ENCODE peak calls at places on chromosomes 5 and 9, in ten cellular contexts. O, L, Q, S, M, N, A, U, T and E are unnamed samples.

GRCh38 chr5:81249240-81249639 is 16.1 kb downstream of the CKMT2 start:
- DNase-seq in O (no peak), Q (no peak), S (no peak), U (no peak), N (no peak), T (no peak), M (no peak), A (no peak), L (no peak), E (no peak)

GRCh38 chr5:43432486-43433365 is 20.5 kb upstream of the CCL28 start:
- DNase-seq in T (no peak), U (peak), S (peak), O (peak), L (no peak), M (peak), Q (no peak), A (peak), N (peak), E (peak)

GRCh38 chr5:80921026-80921425 is 39.1 kb upstream of the RASGRF2 start:
- DNase-seq in O (no peak), A (no peak), N (no peak), S (peak), Q (no peak), L (no peak), U (no peak), T (no peak), M (no peak), E (no peak)

GRCh38 chr9:33921967-33922895 is 105.3 kb downstream of the UBE2R2 start:
- DNase-seq in M (no peak), S (peak), T (no peak), N (no peak), Q (no peak), A (no peak), L (no peak), O (peak), U (no peak), E (no peak)

GRCh38 chr5:105963856-105964255 is 1706.9 kb downstream of the EFNA5 start:
- DNase-seq in N (no peak), A (no peak), O (no peak), L (no peak), M (no peak), T (no peak), Q (no peak), S (no peak), U (no peak), E (no peak)

GRCh38 chr5:16935271-16936149 is 578 bp downstream of the MYO10 start:
- DNase-seq in N (no peak), M (no peak), T (no peak), A (no peak), S (peak), L (no peak), U (peak), Q (no peak), O (peak), E (peak)

GRCh38 chr5:14036947-14037346 is 92.5 kb upstream of the DNAH5 start:
- DNase-seq in A (no peak), U (no peak), O (peak), N (no peak), L (no peak), T (no peak), Q (no peak), S (no peak), M (no peak), E (no peak)

GRCh38 chr9:137505421-137506140 is 44.6 kb downstream of the PNPLA7 start:
- DNase-seq in O (no peak), S (no peak), U (no peak), Q (no peak), L (no peak), A (no peak), M (no peak), T (no peak), N (no peak), E (no peak)

GRCh38 chr9:136007906-136008692 is 46.9 kb upstream of the UBAC1 start:
- DNase-seq in O (peak), T (peak), L (no peak), Q (no peak), N (no peak), S (no peak), U (no peak), A (no peak), M (no peak), E (no peak)

GRCh38 chr5:130514984-130515690 is 610.9 kb downstream of the CHSY3 start:
- DNase-seq in U (no peak), L (no peak), T (no peak), S (peak), N (peak), M (no peak), O (peak), Q (no peak), A (no peak), E (no peak)

GRCh38 chr9:92236465-92236864 is 57.0 kb downstream of the IARS1 start:
- DNase-seq in L (no peak), A (no peak), T (no peak), U (no peak), M (no peak), N (no peak), S (no peak), Q (no peak), O (no peak), E (no peak)

GRCh38 chr9:82883436-82883835 is 179.5 kb downstream of the RASEF start:
- DNase-seq in Q (no peak), A (no peak), N (no peak), L (no peak), T (no peak), O (no peak), M (no peak), U (no peak), S (no peak), E (no peak)

GRCh38 chr5:17918373-17919104 is 284.3 kb downstream of the TAF11L14 start:
- DNase-seq in A (no peak), N (no peak), O (no peak), M (no peak), U (no peak), L (no peak), Q (no peak), S (no peak), T (no peak), E (no peak)

GRCh38 chr9:90129446-90129845 is 513.2 kb downstream of the DIRAS2 start:
- DNase-seq in A (no peak), N (no peak), S (no peak), U (no peak), L (no peak), T (no peak), M (no peak), O (no peak), Q (no peak), E (no peak)

GRCh38 chr5:132458651-132459030 is 31.9 kb downstream of the IRF1 start:
- DNase-seq in O (peak), T (no peak), M (no peak), S (peak), N (no peak), L (no peak), U (no peak), A (no peak), Q (no peak), E (no peak)

GRCh38 chr5:94908889-94909480 is 290.5 kb downstream of the SLF1 start:
- DNase-seq in O (peak), Q (no peak), U (no peak), T (peak), M (no peak), S (peak), L (peak), N (no peak), A (no peak), E (no peak)

GRCh38 chr9:36169166-36169565 is at the start of gene CCIN:
- DNase-seq in T (no peak), A (no peak), M (no peak), S (no peak), L (no peak), U (no peak), Q (no peak), N (no peak), O (no peak), E (no peak)

GRCh38 chr9:117696141-117696540 is 8.1 kb upstream of the TLR4 start:
- DNase-seq in N (no peak), O (peak), T (no peak), Q (no peak), L (no peak), A (no peak), S (no peak), U (no peak), M (no peak), E (no peak)

GRCh38 chr5:87909382-87909781 is 359.3 kb downstream of the TMEM161B start:
- DNase-seq in N (no peak), L (no peak), Q (no peak), S (no peak), O (no peak), M (no peak), T (no peak), A (no peak), U (no peak), E (no peak)

GRCh38 chr5:141022384-141022783 is 28.8 kb upstream of the PCDHB1 start:
- DNase-seq in M (no peak), N (no peak), S (no peak), Q (no peak), A (no peak), O (no peak), U (no peak), L (no peak), T (no peak), E (no peak)

GRCh38 chr9:4678679-4679267 is 596 bp upstream of the CDC37L1 start:
- DNase-seq in Q (no peak), N (no peak), U (peak), A (no peak), S (peak), T (no peak), M (no peak), L (no peak), O (peak), E (no peak)

GRCh38 chr5:166595274-166595951 is 1696.0 kb upstream of the WWC1 start:
- DNase-seq in A (no peak), T (no peak), M (no peak), S (no peak), Q (no peak), L (no peak), O (no peak), U (no peak), N (no peak), E (no peak)

GRCh38 chr5:177387405-177387804 is 3.2 kb downstream of the SLC34A1 start:
- DNase-seq in L (no peak), S (no peak), O (no peak), A (no peak), U (no peak), Q (no peak), T (no peak), M (no peak), N (no peak), E (no peak)

GRCh38 chr5:168609806-168610482 is 30.8 kb upstream of the PANK3 start:
- DNase-seq in M (no peak), N (no peak), O (no peak), Q (no peak), T (no peak), U (no peak), S (no peak), L (no peak), A (no peak), E (no peak)

GRCh38 chr9:130870491-130871381 is 25.9 kb downstream of the QRFP start:
- DNase-seq in U (peak), L (no peak), N (no peak), T (no peak), A (no peak), M (no peak), O (no peak), S (no peak), Q (no peak), E (no peak)

GRCh38 chr5:52837591-52838001 is 49.9 kb downstream of the ITGA1 start:
- DNase-seq in O (peak), U (no peak), N (no peak), M (no peak), Q (no peak), L (no peak), A (no peak), T (no peak), S (no peak), E (no peak)

GRCh38 chr9:96859461-96860198 is 5.3 kb upstream of the ZNF782 start:
- DNase-seq in M (no peak), S (no peak), L (no peak), Q (no peak), U (no peak), O (peak), N (peak), T (peak), A (no peak), E (no peak)

GRCh38 chr5:5419291-5420210 is 2.9 kb upstream of the ICE1 start:
- DNase-seq in O (peak), A (no peak), U (no peak), N (peak), S (peak), Q (no peak), M (peak), T (peak), L (peak), E (no peak)

GRCh38 chr9:108580021-108580439 is 275.8 kb downstream of the ACTL7B start:
- DNase-seq in N (no peak), M (no peak), L (no peak), A (no peak), Q (no peak), O (peak), T (no peak), U (no peak), S (peak), E (no peak)

GRCh38 chr9:133792721-133793470 is 54.7 kb upstream of the SARDH start:
- DNase-seq in A (peak), Q (peak), L (peak), T (peak), U (peak), M (no peak), O (peak), N (no peak), S (peak), E (peak)

GRCh38 chr5:164233796-164234195 is 728.4 kb downstream of the MAT2B start:
- DNase-seq in U (no peak), A (no peak), S (no peak), O (peak), N (peak), M (no peak), T (no peak), L (no peak), Q (no peak), E (no peak)

GRCh38 chr9:115195889-115196288 is 77.9 kb upstream of the TNC start:
- DNase-seq in N (no peak), O (no peak), U (no peak), S (no peak), M (no peak), T (no peak), Q (no peak), A (no peak), L (no peak), E (no peak)

GRCh38 chr9:69820955-69821788 is 555 bp downstream of the CFAP95 start:
- DNase-seq in U (no peak), O (no peak), L (no peak), A (no peak), S (no peak), T (no peak), Q (no peak), N (no peak), M (no peak), E (no peak)

GRCh38 chr5:41414598-41414997 is 95.8 kb downstream of the PLCXD3 start:
- DNase-seq in N (peak), M (no peak), U (no peak), A (no peak), T (peak), Q (no peak), O (peak), S (peak), L (peak), E (no peak)

GRCh38 chr9:76374702-76375543 is 19.3 kb downstream of the RFK start:
- DNase-seq in S (peak), L (peak), O (peak), N (peak), M (peak), A (no peak), Q (no peak), T (no peak), U (peak), E (peak)

GRCh38 chr9:25960235-25960634 is 282.0 kb upstream of the TUSC1 start:
- DNase-seq in S (no peak), O (no peak), U (no peak), Q (no peak), T (no peak), M (no peak), A (no peak), L (no peak), N (no peak), E (no peak)

GRCh38 chr5:172910828-172911627 is 48.2 kb upstream of the RPL26L1 start:
- DNase-seq in A (no peak), M (no peak), S (peak), T (no peak), U (peak), Q (no peak), L (no peak), N (peak), O (peak), E (peak)

GRCh38 chr9:77647659-77648457 is at the start of gene GNA14:
- DNase-seq in M (no peak), T (no peak), Q (no peak), N (no peak), S (peak), A (no peak), L (no peak), O (peak), U (peak), E (peak)